ENCODE peak calls at places on chromosomes 11 and 22, in nine cellular contexts. X is H54; T is AG09309; K is activated gamma-delta T cell treated with anti-CD3 and anti-CD28 coated beads, Interleukin-2, amount 50 U/mL, for 16 hours; I is amniotic stem cell; W is activated naive CD4-positive, alpha-beta T cell treated with anti-CD3 and anti-CD28 coated beads, Interleukin-2, amount 50 U/mL, for 72 hours; S is neural progenitor cell; A is HCT116; D is epithelial cell of proximal tubule. G is an unnamed sample.

GRCh38 chr22:46119729-46120419 is 30.5 kb upstream of the PPARA start:
- DNase-seq in A (no peak), S (no peak), I (no peak), X (no peak), D (no peak), T (peak; percentile 53), W (no peak), K (no peak), G (no peak)

GRCh38 chr11:68963779-68964178 is 17.0 kb downstream of the MRGPRD start:
- DNase-seq in D (no peak), X (no peak), I (no peak), T (no peak), S (no peak), K (no peak), W (peak; percentile 11), A (no peak), G (no peak)

GRCh38 chr11:68282141-68282860 is 10.5 kb upstream of the C11orf24 start:
- DNase-seq in X (no peak), T (no peak), S (no peak), A (no peak), D (no peak), K (peak; percentile 21), W (peak; percentile 74), I (no peak), G (no peak)

GRCh38 chr11:1844221-1845094 is 5.7 kb downstream of the TNNI2 start:
- DNase-seq in A (no peak), X (no peak), T (no peak), K (no peak), S (no peak), I (no peak), W (peak; percentile 76), D (no peak), G (no peak)

GRCh38 chr11:120142072-120142423 is 4.1 kb upstream of the TRIM29 start:
- DNase-seq in D (no peak), K (no peak), A (no peak), S (no peak), T (no peak), W (no peak), X (no peak), I (no peak), G (no peak)

GRCh38 chr11:2325719-2326118 is 23.9 kb downstream of the TSPAN32 start:
- DNase-seq in A (no peak), S (no peak), W (no peak), K (no peak), X (peak; percentile 57), T (no peak), D (no peak), I (no peak), G (no peak)

GRCh38 chr11:42657169-42657568 is 654.6 kb upstream of the API5 start:
- DNase-seq in W (no peak), S (no peak), I (no peak), A (no peak), T (no peak), K (no peak), D (no peak), X (no peak), G (no peak)

GRCh38 chr11:120023120-120023519 is 114.8 kb downstream of the TRIM29 start:
- DNase-seq in X (no peak), K (no peak), T (no peak), A (no peak), D (no peak), S (peak; percentile 41), I (no peak), W (no peak), G (no peak)

GRCh38 chr11:125724125-125724524 is 22.0 kb upstream of the PATE1 start:
- DNase-seq in K (no peak), T (no peak), W (no peak), A (peak; percentile 12), D (no peak), X (no peak), I (no peak), S (peak; percentile 34), G (no peak)

GRCh38 chr11:131671764-131672163 is 301.3 kb downstream of the NTM start:
- DNase-seq in I (no peak), A (no peak), D (no peak), K (no peak), S (peak; percentile 64), W (no peak), X (no peak), T (no peak), G (no peak)

GRCh38 chr22:32799516-32799915 is 2.0 kb upstream of the TIMP3 start:
- DNase-seq in X (no peak), I (no peak), T (no peak), D (no peak), A (no peak), W (no peak), S (no peak), K (no peak), G (no peak)

GRCh38 chr11:128904872-128905344 is 13.8 kb downstream of the KCNJ5 start:
- DNase-seq in I (no peak), T (no peak), D (no peak), K (no peak), W (no peak), A (no peak), S (peak; percentile 63), X (peak; percentile 30), G (no peak)